ENCODE peak calls at places on chromosomes 11 and 22, in four cellular contexts. E, F, L and I are unnamed samples.

GRCh38 chr22:50307891-50308596 is 598 bp upstream of the PLXNB2 start:
- DNase-seq in E (no peak), L (no peak), F (no peak), I (no peak)

GRCh38 chr22:36435516-36436415 is 45.7 kb downstream of the TXN2 start:
- DNase-seq in E (peak; percentile 61), L (no peak), F (no peak), I (no peak)

GRCh38 chr11:61377461-61378160 is 14.8 kb upstream of the TMEM216 start:
- DNase-seq in F (peak; percentile 78), L (no peak), E (no peak), I (peak; percentile 40)

GRCh38 chr11:12539570-12539969 is 134.7 kb upstream of the TEAD1 start:
- DNase-seq in L (no peak), E (no peak), F (peak; percentile 99), I (peak; percentile 88)

GRCh38 chr22:50621491-50621880 is 6.5 kb downstream of the ARSA start:
- DNase-seq in E (no peak), L (no peak), F (no peak), I (no peak)

GRCh38 chr11:122258446-122258994 is 142.5 kb upstream of the BLID start:
- DNase-seq in E (no peak), F (no peak), L (no peak), I (no peak)

GRCh38 chr11:61091373-61092279 is 10.7 kb upstream of the CD5 start:
- DNase-seq in L (no peak), F (peak; percentile 12), E (no peak), I (peak; percentile 31)

GRCh38 chr11:118892515-118892914 is 8.8 kb downstream of the CXCR5 start:
- DNase-seq in E (no peak), L (no peak), F (no peak), I (no peak)

GRCh38 chr22:40904101-40904500 is 42.2 kb upstream of the DNAJB7 start:
- DNase-seq in L (no peak), E (no peak), F (no peak), I (no peak)

GRCh38 chr11:101241160-101241795 is 111.7 kb upstream of the PGR start:
- DNase-seq in E (no peak), F (no peak), L (no peak), I (no peak)

GRCh38 chr22:16972311-16972710 is 35.7 kb downstream of the GAB4 start:
- DNase-seq in F (no peak), E (no peak), L (no peak), I (no peak)

GRCh38 chr11:55106391-55106790 is 155.6 kb upstream of the TRIM48 start:
- DNase-seq in E (no peak), F (no peak), L (no peak), I (no peak)

GRCh38 chr22:49561976-49562375 is 265.7 kb downstream of the BRD1 start:
- DNase-seq in L (no peak), E (no peak), F (no peak), I (no peak)

GRCh38 chr11:87832216-87832615 is 343.0 kb downstream of the RAB38 start:
- DNase-seq in L (no peak), E (no peak), F (no peak), I (no peak)

GRCh38 chr22:50244420-50245213 is at the start of gene TUBGCP6:
- DNase-seq in F (peak; percentile 91), E (peak; percentile 98), L (peak; percentile 95), I (peak; percentile 88)

GRCh38 chr11:19713221-19714092 is 820 bp downstream of the NAV2 start:
- DNase-seq in L (no peak), E (peak; percentile 52), F (no peak), I (peak; percentile 4)

GRCh38 chr11:377174-377865 is 8.0 kb downstream of the B4GALNT4 start:
- DNase-seq in L (no peak), E (no peak), F (no peak), I (no peak)

GRCh38 chr11:115912484-115912945 is 408.3 kb upstream of the CADM1 start:
- DNase-seq in F (peak; percentile 25), L (no peak), E (peak; percentile 62), I (no peak)

GRCh38 chr22:39174498-39175120 is 22.1 kb upstream of the CBX7 start:
- DNase-seq in L (peak; percentile 87), F (peak; percentile 89), E (peak; percentile 100), I (peak; percentile 91)

GRCh38 chr11:42344204-42344792 is 884.8 kb upstream of the LRRC4C start:
- DNase-seq in F (no peak), E (no peak), L (no peak), I (no peak)

GRCh38 chr11:45982656-45983470 is 60.4 kb downstream of the LARGE2 start:
- DNase-seq in F (peak; percentile 88), E (peak; percentile 90), L (peak; percentile 63), I (peak; percentile 86)

GRCh38 chr22:32204856-32205722 is at the start of gene RFPL2:
- DNase-seq in F (peak; percentile 1), L (no peak), E (peak; percentile 92), I (peak; percentile 15)

GRCh38 chr11:16365456-16366355 is 9.4 kb upstream of the SOX6 start:
- DNase-seq in F (peak; percentile 40), E (no peak), L (no peak), I (no peak)

GRCh38 chr22:47432683-47433082 is 670.2 kb downstream of the TBC1D22A start:
- DNase-seq in L (no peak), E (no peak), F (no peak), I (no peak)

GRCh38 chr11:67451658-67451976 is 912 bp downstream of the GPR152 start:
- DNase-seq in F (no peak), L (no peak), E (no peak), I (no peak)
- H3K27ac ChIP-seq in F (no peak overlapping the region), L (no peak overlapping the region), E (no peak overlapping the region), I (no peak overlapping the region)

GRCh38 chr11:112163875-112164521 is at the start of gene IL18:
- DNase-seq in E (peak; percentile 69), F (no peak), L (no peak), I (no peak)
- H3K4me3 ChIP-seq in E (no peak within 1 kb of the TSS), F (no peak within 1 kb of the TSS), L (no peak within 1 kb of the TSS), I (no peak within 1 kb of the TSS)

GRCh38 chr11:64765841-64766682 is 6.3 kb upstream of the PYGM start:
- DNase-seq in L (no peak), F (no peak), E (peak; percentile 51), I (no peak)

GRCh38 chr11:64765291-64765803 is 5.6 kb upstream of the PYGM start:
- DNase-seq in E (peak; percentile 80), F (no peak), L (no peak), I (no peak)

GRCh38 chr11:64762916-64763803 is 3.4 kb upstream of the PYGM start:
- DNase-seq in F (peak; percentile 79), L (no peak), E (peak; percentile 65), I (peak; percentile 52)

GRCh38 chr11:64763804-64764611 is 4.2 kb upstream of the PYGM start:
- DNase-seq in L (no peak), E (no peak), F (no peak), I (no peak)

GRCh38 chr11:64764753-64765152 is 5.0 kb upstream of the PYGM start:
- DNase-seq in E (no peak), L (no peak), F (no peak), I (no peak)
- H3K27ac ChIP-seq in E (peak overlapping the region; percentile 96), L (peak overlapping the region; percentile 77), F (no peak overlapping the region), I (no peak overlapping the region)

GRCh38 chr11:128891912-128892398 is 799 bp downstream of the KCNJ5 start:
- DNase-seq in F (no peak), E (peak; percentile 46), L (no peak), I (no peak)
- H3K4me3 ChIP-seq in F (no peak overlapping the region), E (peak overlapping the region; percentile 73), L (peak overlapping the region; percentile 25), I (no peak overlapping the region)